ENCODE peak calls at places on chromosomes 1 and 21, in six cellular contexts. Y is CD4-positive, alpha-beta T cell; H is stimulated activated CD8-positive, alpha-beta memory T cell treated with anti-CD3 and anti-CD28 coated beads, Interleukin-15, amount 100 ng/mL, for 4 hours; T is activated effector memory CD4-positive, alpha-beta T cell treated with anti-CD3 and anti-CD28 coated beads, Interleukin-2, amount 50 U/mL, for 16 hours; J is HS-5; G is GM12865. A is an unnamed sample.
A peak's percentile ranks its signal among the peaks of the same experiment; 100 is the strongest.

GRCh38 chr1:244065960-244066388 is 14.9 kb downstream of the ZBTB18 start:
- DNase-seq in Y (no peak), H (no peak), T (no peak), J (peak; percentile 45), G (no peak), A (no peak)

GRCh38 chr1:83836543-83836942 is 162.4 kb downstream of the TTLL7 start:
- DNase-seq in Y (no peak), H (no peak), T (no peak), J (no peak), G (no peak), A (no peak)

GRCh38 chr1:159009704-159010361 is at the start of gene IFI16:
- DNase-seq in Y (peak; percentile 26), H (no peak), T (peak; percentile 78), J (peak; percentile 93), G (peak; percentile 91), A (peak; percentile 81)

GRCh38 chr1:8013800-8014199 is 12.3 kb downstream of the ERRFI1 start:
- DNase-seq in Y (no peak), H (no peak), T (no peak), J (no peak), G (no peak), A (no peak)

GRCh38 chr1:161159915-161160248 is 582 bp downstream of the USP21 start:
- DNase-seq in Y (no peak), H (no peak), T (no peak), J (no peak), G (peak; percentile 30), A (no peak)

GRCh38 chr1:35838693-35839245 is 31.0 kb downstream of the AGO4 start:
- DNase-seq in Y (no peak), H (no peak), T (no peak), J (no peak), G (no peak), A (no peak)

GRCh38 chr21:36692125-36692843 is 6.6 kb upstream of the SIM2 start:
- DNase-seq in Y (no peak), H (no peak), T (no peak), J (no peak), G (no peak), A (no peak)

GRCh38 chr21:42001781-42002180 is 8.4 kb downstream of the ZBTB21 start:
- DNase-seq in Y (no peak), H (no peak), T (no peak), J (no peak), G (no peak), A (no peak)

GRCh38 chr1:110019790-110020189 is 14.6 kb upstream of the STRIP1 start:
- DNase-seq in Y (no peak), H (no peak), T (no peak), J (no peak), G (no peak), A (no peak)

GRCh38 chr1:225601902-225602589 is 50.9 kb downstream of the ENAH start:
- DNase-seq in Y (no peak), H (no peak), T (no peak), J (no peak), G (no peak), A (no peak)

GRCh38 chr1:238951809-238952208 is 434.6 kb upstream of the CHRM3 start:
- DNase-seq in Y (no peak), H (no peak), T (no peak), J (peak; percentile 47), G (no peak), A (no peak)

GRCh38 chr1:11823366-11824137 is 17.6 kb downstream of the CLCN6 start:
- DNase-seq in Y (no peak), H (no peak), T (peak; percentile 14), J (no peak), G (no peak), A (no peak)

GRCh38 chr1:72227667-72228066 is 54.7 kb downstream of the NEGR1 start:
- DNase-seq in Y (no peak), H (no peak), T (no peak), J (no peak), G (no peak), A (no peak)

GRCh38 chr1:150567341-150567716 is 12.1 kb downstream of the MCL1 start:
- DNase-seq in Y (no peak), H (no peak), T (peak; percentile 83), J (no peak), G (peak; percentile 96), A (peak; percentile 73)

GRCh38 chr1:55718758-55719671 is 503.9 kb upstream of the USP24 start:
- DNase-seq in Y (no peak), H (no peak), T (no peak), J (peak; percentile 99), G (no peak), A (no peak)

GRCh38 chr1:205918955-205919746 is 24.1 kb downstream of the SLC26A9 start:
- DNase-seq in Y (peak; percentile 53), H (peak; percentile 7), T (peak; percentile 87), J (peak; percentile 61), G (peak; percentile 86), A (peak; percentile 77)

GRCh38 chr1:62528015-62528414 is 69.3 kb upstream of the ANGPTL3 start:
- DNase-seq in Y (no peak), H (no peak), T (no peak), J (no peak), G (peak; percentile 83), A (no peak)

GRCh38 chr21:26788783-26789182 is 56.4 kb downstream of the ADAMTS1 start:
- DNase-seq in Y (no peak), H (no peak), T (no peak), J (no peak), G (no peak), A (no peak)

GRCh38 chr1:181097242-181097641 is 8.7 kb downstream of the IER5 start:
- DNase-seq in Y (no peak), H (no peak), T (no peak), J (no peak), G (no peak), A (no peak)

GRCh38 chr21:33731447-33731846 is 89.1 kb downstream of the ITSN1 start:
- DNase-seq in Y (no peak), H (no peak), T (no peak), J (no peak), G (no peak), A (no peak)

GRCh38 chr1:6385673-6386191 is 7.8 kb downstream of the ACOT7 start:
- DNase-seq in Y (no peak), H (no peak), T (no peak), J (peak; percentile 58), G (no peak), A (no peak)

GRCh38 chr1:118084400-118084799 is 100.6 kb downstream of the SPAG17 start:
- DNase-seq in Y (no peak), H (no peak), T (no peak), J (no peak), G (no peak), A (no peak)

GRCh38 chr21:35134299-35134698 is 85.2 kb upstream of the RUNX1 start:
- DNase-seq in Y (no peak), H (no peak), T (no peak), J (no peak), G (no peak), A (no peak)

GRCh38 chr1:49102752-49103151 is 326.1 kb upstream of the BEND5 start:
- DNase-seq in Y (no peak), H (no peak), T (no peak), J (no peak), G (peak; percentile 50), A (no peak)

GRCh38 chr1:12505639-12506311 is 112.2 kb downstream of the DHRS3 start:
- DNase-seq in Y (no peak), H (no peak), T (no peak), J (no peak), G (no peak), A (no peak)

GRCh38 chr1:151058682-151059341 is 610 bp downstream of the CDC42SE1 start:
- DNase-seq in Y (no peak), H (no peak), T (peak; percentile 70), J (no peak), G (no peak), A (peak; percentile 15)

GRCh38 chr1:36207339-36207738 is 16.9 kb upstream of the THRAP3 start:
- DNase-seq in Y (no peak), H (no peak), T (no peak), J (no peak), G (peak; percentile 72), A (no peak)

GRCh38 chr1:185154912-185155513 is 1.7 kb downstream of the TRMT1L start:
- DNase-seq in Y (no peak), H (no peak), T (no peak), J (no peak), G (peak; percentile 13), A (no peak)

GRCh38 chr1:48048064-48048463 is 50.9 kb upstream of the TRABD2B start:
- DNase-seq in Y (no peak), H (no peak), T (no peak), J (no peak), G (no peak), A (no peak)

GRCh38 chr1:202697038-202697437 is 13.2 kb downstream of the SYT2 start:
- DNase-seq in Y (no peak), H (no peak), T (no peak), J (no peak), G (no peak), A (no peak)

GRCh38 chr1:16318544-16318943 is 33.7 kb downstream of the FBXO42 start:
- DNase-seq in Y (no peak), H (no peak), T (no peak), J (no peak), G (no peak), A (no peak)

GRCh38 chr1:174165471-174166137 is 6.3 kb downstream of the RABGAP1L start:
- DNase-seq in Y (no peak), H (no peak), T (no peak), J (no peak), G (peak; percentile 71), A (no peak)

GRCh38 chr1:56676571-56677035 is 31.5 kb downstream of the PRKAA2 start:
- DNase-seq in Y (no peak), H (no peak), T (no peak), J (peak; percentile 71), G (no peak), A (no peak)

GRCh38 chr1:192311281-192311680 is 5.5 kb upstream of the RGS21 start:
- DNase-seq in Y (no peak), H (no peak), T (no peak), J (peak; percentile 16), G (peak; percentile 16), A (peak; percentile 41)

A was measured in DND-41.